ENCODE peak calls at places on chromosomes 3 and 15, in four cellular contexts. One of them, this sample, is unnamed.

GRCh38 chr3:169367016-169367415 is 296.5 kb downstream of the MECOM start:
- DNase-seq in GM23338: no peak
- DNase-seq in neuronal stem cell: no peak
- DNase-seq in GM12864: no peak
- DNase-seq in this sample: no peak

GRCh38 chr15:41870689-41871081 is 23.2 kb downstream of the SPTBN5 start:
- DNase-seq in GM23338: no peak
- DNase-seq in neuronal stem cell: no peak
- DNase-seq in GM12864: no peak
- DNase-seq in this sample: peak; percentile 88

GRCh38 chr3:128076783-128077624 is 24.8 kb downstream of the SEC61A1 start:
- DNase-seq in GM23338: peak; percentile 28
- DNase-seq in neuronal stem cell: no peak
- DNase-seq in GM12864: no peak
- DNase-seq in this sample: no peak

GRCh38 chr3:147384210-147385058 is 21.9 kb downstream of the ZIC4 start:
- DNase-seq in GM23338: peak; percentile 91
- DNase-seq in neuronal stem cell: no peak
- DNase-seq in GM12864: no peak
- DNase-seq in this sample: no peak

GRCh38 chr3:149703474-149703873 is 45.6 kb upstream of the WWTR1 start:
- DNase-seq in GM23338: no peak
- DNase-seq in neuronal stem cell: no peak
- DNase-seq in GM12864: no peak
- DNase-seq in this sample: peak; percentile 98

GRCh38 chr3:169173231-169173630 is 490.3 kb downstream of the MECOM start:
- DNase-seq in GM23338: peak; percentile 18
- DNase-seq in neuronal stem cell: no peak
- DNase-seq in GM12864: no peak
- DNase-seq in this sample: peak; percentile 60

GRCh38 chr3:127674099-127674792 is 1.5 kb downstream of the ABTB1 start:
- DNase-seq in GM23338: no peak
- DNase-seq in neuronal stem cell: no peak
- DNase-seq in GM12864: no peak
- DNase-seq in this sample: no peak

GRCh38 chr15:77821959-77822256 is 189.2 kb upstream of the LINGO1 start:
- DNase-seq in GM23338: no peak
- DNase-seq in neuronal stem cell: no peak
- DNase-seq in GM12864: no peak
- DNase-seq in this sample: no peak

GRCh38 chr3:71987828-71988227 is 202.9 kb upstream of the PROK2 start:
- DNase-seq in GM23338: no peak
- DNase-seq in neuronal stem cell: no peak
- DNase-seq in GM12864: no peak
- DNase-seq in this sample: peak; percentile 79

GRCh38 chr3:40939113-40940070 is 259.9 kb upstream of the CTNNB1 start:
- DNase-seq in GM23338: no peak
- DNase-seq in neuronal stem cell: no peak
- DNase-seq in GM12864: no peak
- DNase-seq in this sample: peak; percentile 11

GRCh38 chr3:150255416-150255815 is 152.7 kb upstream of the TSC22D2 start:
- DNase-seq in GM23338: no peak
- DNase-seq in neuronal stem cell: no peak
- DNase-seq in GM12864: no peak
- DNase-seq in this sample: no peak

GRCh38 chr3:9915252-9916141 is 1.4 kb upstream of the IL17RC start:
- DNase-seq in GM23338: peak; percentile 81
- DNase-seq in neuronal stem cell: no peak
- DNase-seq in GM12864: no peak
- DNase-seq in this sample: peak; percentile 65

GRCh38 chr15:88257311-88257901 is 867 bp upstream of the NTRK3 start:
- DNase-seq in GM23338: peak; percentile 45
- DNase-seq in neuronal stem cell: peak; percentile 23
- DNase-seq in GM12864: no peak
- DNase-seq in this sample: no peak

GRCh38 chr15:92059036-92059970 is 205.8 kb downstream of the SLCO3A1 start:
- DNase-seq in GM23338: no peak
- DNase-seq in neuronal stem cell: no peak
- DNase-seq in GM12864: no peak
- DNase-seq in this sample: no peak

GRCh38 chr3:190321789-190322603 is at the start of gene CLDN1:
- DNase-seq in GM23338: peak; percentile 95
- DNase-seq in neuronal stem cell: peak; percentile 85
- DNase-seq in GM12864: no peak
- DNase-seq in this sample: peak; percentile 64

GRCh38 chr3:84008623-84009022 is 950.2 kb upstream of the CADM2 start:
- DNase-seq in GM23338: no peak
- DNase-seq in neuronal stem cell: no peak
- DNase-seq in GM12864: no peak
- DNase-seq in this sample: no peak

GRCh38 chr3:149494022-149494758 is 19.7 kb downstream of the TM4SF4 start:
- DNase-seq in GM23338: peak; percentile 90
- DNase-seq in neuronal stem cell: peak; percentile 54
- DNase-seq in GM12864: no peak
- DNase-seq in this sample: peak; percentile 77

GRCh38 chr3:33829720-33830119 is 31.3 kb downstream of the PDCD6IP start:
- DNase-seq in GM23338: peak; percentile 15
- DNase-seq in neuronal stem cell: no peak
- DNase-seq in GM12864: no peak
- DNase-seq in this sample: no peak

GRCh38 chr15:51775967-51776816 is 24.8 kb downstream of the TMOD2 start:
- DNase-seq in GM23338: peak; percentile 91
- DNase-seq in neuronal stem cell: peak; percentile 42
- DNase-seq in GM12864: peak; percentile 16
- DNase-seq in this sample: peak; percentile 66

GRCh38 chr3:82509951-82510603 is 748.6 kb upstream of the GBE1 start:
- DNase-seq in GM23338: no peak
- DNase-seq in neuronal stem cell: no peak
- DNase-seq in GM12864: no peak
- DNase-seq in this sample: no peak

GRCh38 chr3:184635126-184635525 is 73.5 kb downstream of the EPHB3 start:
- DNase-seq in GM23338: no peak
- DNase-seq in neuronal stem cell: no peak
- DNase-seq in GM12864: no peak
- DNase-seq in this sample: no peak

DNA sequence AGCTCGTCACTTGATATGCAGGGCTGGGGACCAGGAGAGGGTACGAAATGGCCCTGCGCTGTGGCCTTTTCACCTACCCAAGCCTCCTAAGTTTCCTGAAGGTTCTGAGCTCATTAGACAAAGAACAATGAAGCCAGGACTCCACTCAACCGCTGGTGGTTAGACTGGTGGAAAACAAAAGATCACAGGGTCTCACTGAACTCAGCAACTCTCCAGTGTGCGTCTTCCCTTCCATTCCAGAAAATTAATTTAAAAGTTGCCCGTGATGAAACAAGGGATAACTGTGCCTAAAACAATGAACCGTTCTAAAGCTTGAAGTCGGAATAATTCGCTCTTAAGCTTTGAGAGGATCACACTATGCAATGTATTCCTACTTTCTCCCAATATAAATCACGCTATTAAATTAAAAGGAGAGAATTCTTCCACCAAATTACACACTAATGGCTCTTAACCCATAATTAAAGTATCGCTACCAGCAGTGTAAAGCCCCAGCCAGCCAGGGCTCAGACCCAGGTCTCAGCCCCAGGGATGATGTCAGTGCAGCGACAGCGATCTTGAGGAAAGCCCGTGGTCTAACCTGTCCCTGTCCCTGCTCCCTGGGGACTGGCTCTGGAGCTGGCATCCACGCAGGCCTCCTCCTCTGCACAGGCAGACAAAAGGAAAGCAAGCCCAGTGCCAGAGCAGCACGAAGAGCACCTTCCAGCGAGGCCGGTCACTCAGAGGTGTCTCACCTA is 4.9 kb downstream of the VGLL4 start:
- DNase-seq in GM23338: peak; percentile 33
- DNase-seq in neuronal stem cell: no peak
- DNase-seq in GM12864: no peak
- DNase-seq in this sample: peak; percentile 41
- H3K4me3 ChIP-seq in GM23338: no peak overlapping the region
- H3K4me3 ChIP-seq in neuronal stem cell: no peak overlapping the region
- H3K4me3 ChIP-seq in GM12864: no peak overlapping the region
- H3K4me3 ChIP-seq in this sample: peak overlapping the region; percentile 5

GRCh38 chr3:195903950-195904290 is 4.4 kb downstream of the TNK2 start:
- DNase-seq in GM23338: no peak
- DNase-seq in neuronal stem cell: no peak
- DNase-seq in GM12864: no peak
- DNase-seq in this sample: no peak

GRCh38 chr3:195899701-195900425 is 8.5 kb downstream of the TNK2 start:
- DNase-seq in GM23338: no peak
- DNase-seq in neuronal stem cell: no peak
- DNase-seq in GM12864: no peak
- DNase-seq in this sample: no peak

GRCh38 chr3:195897081-195897852 is 11.1 kb downstream of the TNK2 start:
- DNase-seq in GM23338: no peak
- DNase-seq in neuronal stem cell: no peak
- DNase-seq in GM12864: no peak
- DNase-seq in this sample: peak; percentile 76

GRCh38 chr3:195897853-195898415 is 10.4 kb downstream of the TNK2 start:
- DNase-seq in GM23338: peak; percentile 59
- DNase-seq in neuronal stem cell: no peak
- DNase-seq in GM12864: no peak
- DNase-seq in this sample: no peak

GRCh38 chr3:195900426-195901355 is 7.7 kb downstream of the TNK2 start:
- DNase-seq in GM23338: no peak
- DNase-seq in neuronal stem cell: no peak
- DNase-seq in GM12864: no peak
- DNase-seq in this sample: no peak
- H3K4me3 ChIP-seq in GM23338: no peak overlapping the region
- H3K4me3 ChIP-seq in neuronal stem cell: no peak overlapping the region
- H3K4me3 ChIP-seq in GM12864: no peak overlapping the region
- H3K4me3 ChIP-seq in this sample: no peak overlapping the region

DNA sequence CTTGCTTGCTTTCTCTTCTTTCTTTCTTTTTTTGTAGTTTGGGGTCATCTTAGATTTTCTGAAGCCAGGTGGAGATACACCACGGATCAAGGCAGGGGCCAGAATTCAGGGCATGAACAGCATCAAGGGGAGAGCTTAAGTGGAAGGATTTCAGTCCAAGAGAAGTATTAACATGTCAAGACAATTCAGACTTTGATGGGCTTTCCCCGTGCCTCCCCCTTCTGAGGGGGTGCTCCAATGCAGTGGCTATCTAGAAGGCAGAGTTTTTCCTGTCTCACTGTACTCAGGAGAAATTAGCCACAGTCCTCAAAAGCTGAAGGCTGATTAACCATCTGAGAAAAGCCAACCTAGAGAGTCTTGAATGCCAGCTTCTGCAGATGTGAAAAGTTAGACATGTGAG is 127.3 kb downstream of the TGFBR2 start:
- DNase-seq in GM23338: no peak
- DNase-seq in neuronal stem cell: no peak
- DNase-seq in GM12864: no peak
- DNase-seq in this sample: no peak
- H3K4me3 ChIP-seq in GM23338: no peak overlapping the region
- H3K4me3 ChIP-seq in neuronal stem cell: no peak overlapping the region
- H3K4me3 ChIP-seq in GM12864: no peak overlapping the region
- H3K4me3 ChIP-seq in this sample: no peak overlapping the region

GRCh38 chr3:123406598-123406997 is 42.3 kb downstream of the ADCY5 start:
- DNase-seq in GM23338: no peak
- DNase-seq in neuronal stem cell: no peak
- DNase-seq in GM12864: no peak
- DNase-seq in this sample: no peak

GRCh38 chr3:123405936-123406510 is 42.9 kb downstream of the ADCY5 start:
- DNase-seq in GM23338: peak; percentile 27
- DNase-seq in neuronal stem cell: no peak
- DNase-seq in GM12864: no peak
- DNase-seq in this sample: no peak

GRCh38 chr3:123405021-123405420 is 43.9 kb downstream of the ADCY5 start:
- DNase-seq in GM23338: no peak
- DNase-seq in neuronal stem cell: no peak
- DNase-seq in GM12864: no peak
- DNase-seq in this sample: no peak

GRCh38 chr3:123401836-123402530 is 46.9 kb downstream of the ADCY5 start:
- DNase-seq in GM23338: no peak
- DNase-seq in neuronal stem cell: no peak
- DNase-seq in GM12864: no peak
- DNase-seq in this sample: no peak

DNA sequence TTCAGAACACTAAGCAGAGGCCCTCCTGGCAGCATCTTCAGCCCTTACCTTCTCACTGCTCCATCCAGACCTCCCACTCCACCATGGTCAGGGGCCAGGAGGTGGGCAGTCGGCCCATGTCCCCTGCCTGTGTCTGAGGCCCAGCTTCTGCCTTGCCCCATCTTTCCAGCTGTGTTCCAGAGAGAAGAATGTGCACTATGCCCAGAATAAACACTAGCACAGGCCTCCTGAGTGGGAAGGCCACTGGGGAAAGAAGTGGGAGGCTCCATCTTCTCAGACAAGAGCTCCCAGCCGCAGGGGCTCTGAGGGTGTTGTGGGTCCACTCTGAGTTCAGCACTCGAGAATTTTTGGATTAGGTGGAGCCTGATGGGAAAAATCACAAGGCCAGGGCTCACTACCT is 44.5 kb downstream of the ADCY5 start:
- DNase-seq in GM23338: no peak
- DNase-seq in neuronal stem cell: no peak
- DNase-seq in GM12864: no peak
- DNase-seq in this sample: no peak
- H3K4me3 ChIP-seq in GM23338: no peak overlapping the region
- H3K4me3 ChIP-seq in neuronal stem cell: no peak overlapping the region
- H3K4me3 ChIP-seq in GM12864: no peak overlapping the region
- H3K4me3 ChIP-seq in this sample: no peak overlapping the region